ENCODE peak calls at places on chromosomes 12 and 14, in seven cellular contexts. One of them, this sample, is unnamed.

GRCh38 chr12:51729331-51729730 is 119.2 kb downstream of the FIGNL2 start:
- DNase-seq in Caki2: no peak
- DNase-seq in C1 segment of cervical spinal cord: no peak
- DNase-seq in non-pigmented ciliary epithelial cell: no peak
- DNase-seq in AG20443: no peak
- DNase-seq in activated naive CD4-positive, alpha-beta T cell: no peak
- DNase-seq in ascending aorta: no peak
- DNase-seq in this sample: no peak

GRCh38 chr12:109820921-109821381 is 12.2 kb downstream of the TRPV4 start:
- DNase-seq in Caki2: no peak
- DNase-seq in C1 segment of cervical spinal cord: no peak
- DNase-seq in non-pigmented ciliary epithelial cell: no peak
- DNase-seq in AG20443: no peak
- DNase-seq in activated naive CD4-positive, alpha-beta T cell: no peak
- DNase-seq in ascending aorta: no peak
- DNase-seq in this sample: no peak

GRCh38 chr14:84622357-84622756 is 907.6 kb upstream of the FLRT2 start:
- DNase-seq in Caki2: no peak
- DNase-seq in C1 segment of cervical spinal cord: no peak
- DNase-seq in non-pigmented ciliary epithelial cell: no peak
- DNase-seq in AG20443: no peak
- DNase-seq in activated naive CD4-positive, alpha-beta T cell: no peak
- DNase-seq in ascending aorta: no peak
- DNase-seq in this sample: no peak

GRCh38 chr12:49098035-49098451 is 3.4 kb upstream of the DHH start:
- DNase-seq in Caki2: peak
- DNase-seq in C1 segment of cervical spinal cord: peak
- DNase-seq in non-pigmented ciliary epithelial cell: no peak
- DNase-seq in AG20443: peak
- DNase-seq in activated naive CD4-positive, alpha-beta T cell: peak
- DNase-seq in ascending aorta: no peak
- DNase-seq in this sample: peak

GRCh38 chr12:32981139-32981538 is 84.6 kb upstream of the PKP2 start:
- DNase-seq in Caki2: no peak
- DNase-seq in C1 segment of cervical spinal cord: no peak
- DNase-seq in non-pigmented ciliary epithelial cell: no peak
- DNase-seq in AG20443: no peak
- DNase-seq in activated naive CD4-positive, alpha-beta T cell: no peak
- DNase-seq in ascending aorta: no peak
- DNase-seq in this sample: no peak

GRCh38 chr12:79451365-79451764 is 239.4 kb downstream of the PAWR start:
- DNase-seq in Caki2: no peak
- DNase-seq in C1 segment of cervical spinal cord: no peak
- DNase-seq in non-pigmented ciliary epithelial cell: no peak
- DNase-seq in AG20443: no peak
- DNase-seq in activated naive CD4-positive, alpha-beta T cell: no peak
- DNase-seq in ascending aorta: no peak
- DNase-seq in this sample: no peak

GRCh38 chr12:113525066-113525465 is 53.4 kb upstream of the LHX5 start:
- DNase-seq in Caki2: no peak
- DNase-seq in C1 segment of cervical spinal cord: no peak
- DNase-seq in non-pigmented ciliary epithelial cell: no peak
- DNase-seq in AG20443: no peak
- DNase-seq in activated naive CD4-positive, alpha-beta T cell: no peak
- DNase-seq in ascending aorta: no peak
- DNase-seq in this sample: no peak

GRCh38 chr14:98819867-98820206 is 452.2 kb downstream of the BCL11B start:
- DNase-seq in Caki2: no peak
- DNase-seq in C1 segment of cervical spinal cord: no peak
- DNase-seq in non-pigmented ciliary epithelial cell: no peak
- DNase-seq in AG20443: no peak
- DNase-seq in activated naive CD4-positive, alpha-beta T cell: no peak
- DNase-seq in ascending aorta: no peak
- DNase-seq in this sample: no peak

GRCh38 chr12:54294914-54295566 is 5.8 kb downstream of the NFE2 start:
- DNase-seq in Caki2: no peak
- DNase-seq in C1 segment of cervical spinal cord: no peak
- DNase-seq in non-pigmented ciliary epithelial cell: no peak
- DNase-seq in AG20443: no peak
- DNase-seq in activated naive CD4-positive, alpha-beta T cell: no peak
- DNase-seq in ascending aorta: no peak
- DNase-seq in this sample: no peak

GRCh38 chr12:88952543-88952942 is 372.3 kb upstream of the KITLG start:
- DNase-seq in Caki2: peak
- DNase-seq in C1 segment of cervical spinal cord: no peak
- DNase-seq in non-pigmented ciliary epithelial cell: no peak
- DNase-seq in AG20443: no peak
- DNase-seq in activated naive CD4-positive, alpha-beta T cell: no peak
- DNase-seq in ascending aorta: no peak
- DNase-seq in this sample: no peak

GRCh38 chr14:28756896-28757570 is 9.6 kb upstream of the FOXG1 start:
- DNase-seq in Caki2: no peak
- DNase-seq in C1 segment of cervical spinal cord: no peak
- DNase-seq in non-pigmented ciliary epithelial cell: no peak
- DNase-seq in AG20443: peak
- DNase-seq in activated naive CD4-positive, alpha-beta T cell: no peak
- DNase-seq in ascending aorta: no peak
- DNase-seq in this sample: no peak

GRCh38 chr14:81459421-81459820 is 59.3 kb upstream of the STON2 start:
- DNase-seq in Caki2: no peak
- DNase-seq in C1 segment of cervical spinal cord: no peak
- DNase-seq in non-pigmented ciliary epithelial cell: no peak
- DNase-seq in AG20443: no peak
- DNase-seq in activated naive CD4-positive, alpha-beta T cell: no peak
- DNase-seq in ascending aorta: no peak
- DNase-seq in this sample: no peak

GRCh38 chr12:62799126-62799736 is 135.7 kb downstream of the PPM1H start:
- DNase-seq in Caki2: peak
- DNase-seq in C1 segment of cervical spinal cord: no peak
- DNase-seq in non-pigmented ciliary epithelial cell: no peak
- DNase-seq in AG20443: peak
- DNase-seq in activated naive CD4-positive, alpha-beta T cell: no peak
- DNase-seq in ascending aorta: no peak
- DNase-seq in this sample: peak

GRCh38 chr14:23551266-23552028 is at the start of gene ZFHX2:
- DNase-seq in Caki2: peak
- DNase-seq in C1 segment of cervical spinal cord: peak
- DNase-seq in non-pigmented ciliary epithelial cell: no peak
- DNase-seq in AG20443: peak
- DNase-seq in activated naive CD4-positive, alpha-beta T cell: peak
- DNase-seq in ascending aorta: no peak
- DNase-seq in this sample: peak

GRCh38 chr12:74984631-74985030 is 225.0 kb downstream of the KCNC2 start:
- DNase-seq in Caki2: no peak
- DNase-seq in C1 segment of cervical spinal cord: no peak
- DNase-seq in non-pigmented ciliary epithelial cell: no peak
- DNase-seq in AG20443: no peak
- DNase-seq in activated naive CD4-positive, alpha-beta T cell: no peak
- DNase-seq in ascending aorta: no peak
- DNase-seq in this sample: no peak

GRCh38 chr12:112964915-112965314 is 13.4 kb upstream of the OAS2 start:
- DNase-seq in Caki2: no peak
- DNase-seq in C1 segment of cervical spinal cord: no peak
- DNase-seq in non-pigmented ciliary epithelial cell: no peak
- DNase-seq in AG20443: no peak
- DNase-seq in activated naive CD4-positive, alpha-beta T cell: no peak
- DNase-seq in ascending aorta: no peak
- DNase-seq in this sample: no peak

GRCh38 chr14:23381871-23382270 is 5.0 kb downstream of the CMTM5 start:
- DNase-seq in Caki2: no peak
- DNase-seq in C1 segment of cervical spinal cord: no peak
- DNase-seq in non-pigmented ciliary epithelial cell: no peak
- DNase-seq in AG20443: no peak
- DNase-seq in activated naive CD4-positive, alpha-beta T cell: no peak
- DNase-seq in ascending aorta: no peak
- DNase-seq in this sample: no peak